ENCODE peak calls at places on chromosomes 11 and 22, in six cellular contexts. C, K, G, D, O and H are unnamed samples.

GRCh38 chr22:42621505-42622002 is 6.9 kb upstream of the POLDIP3 start:
- DNase-seq in D (no peak), C (peak), O (peak), G (peak), K (peak), H (peak)

GRCh38 chr22:43631846-43632245 is 180.3 kb downstream of the EFCAB6 start:
- DNase-seq in K (no peak), G (no peak), O (no peak), D (no peak), C (no peak), H (no peak)

GRCh38 chr22:50700387-50701075 is 27.9 kb downstream of the SHANK3 start:
- DNase-seq in K (no peak), G (no peak), D (no peak), O (peak), C (no peak), H (no peak)

GRCh38 chr11:73950869-73951710 is at the start of gene DNAJB13:
- DNase-seq in D (no peak), G (peak), K (peak), C (peak), O (no peak), H (no peak)

GRCh38 chr11:114050258-114050927 is 9.1 kb upstream of the ZBTB16 start:
- DNase-seq in K (no peak), D (no peak), C (no peak), O (no peak), G (no peak), H (no peak)

GRCh38 chr11:131065435-131066295 is 149.4 kb upstream of the SNX19 start:
- DNase-seq in C (no peak), D (no peak), G (no peak), O (no peak), K (no peak), H (no peak)

GRCh38 chr11:79167510-79168188 is 273.2 kb downstream of the TENM4 start:
- DNase-seq in O (no peak), D (no peak), K (no peak), C (no peak), G (no peak), H (no peak)

GRCh38 chr11:56848105-56848809 is 99.8 kb upstream of the OR9G4 start:
- DNase-seq in C (no peak), D (no peak), O (no peak), K (no peak), G (no peak), H (no peak)

GRCh38 chr11:60987577-60988277 is 16.2 kb downstream of the CD6 start:
- DNase-seq in O (peak), K (no peak), D (no peak), C (no peak), G (peak), H (no peak)

GRCh38 chr11:36577859-36578258 is 10.1 kb downstream of the RAG1 start:
- DNase-seq in C (peak), K (no peak), O (no peak), G (no peak), D (no peak), H (no peak)

GRCh38 chr11:72789493-72790131 is 4.2 kb downstream of the STARD10 start:
- DNase-seq in C (peak), K (peak), G (no peak), O (peak), D (no peak), H (no peak)

GRCh38 chr22:48100685-48101417 is 1338.4 kb downstream of the TBC1D22A start:
- DNase-seq in C (no peak), D (no peak), O (no peak), G (no peak), K (peak), H (no peak)

GRCh38 chr11:65833297-65834030 is at the start of gene SNX32:
- DNase-seq in G (peak), O (peak), D (peak), K (peak), C (peak), H (peak)

GRCh38 chr11:121453589-121454299 is 977 bp upstream of the SORL1-AS1 start:
- DNase-seq in C (no peak), K (no peak), G (no peak), O (no peak), D (no peak), H (no peak)

GRCh38 chr22:49777569-49778250 is 50.0 kb downstream of the BRD1 start:
- DNase-seq in C (no peak), O (peak), D (no peak), G (no peak), K (no peak), H (no peak)

GRCh38 chr22:30600925-30601324 is 6.0 kb upstream of the TCN2 start:
- DNase-seq in O (no peak), D (no peak), C (no peak), K (no peak), G (no peak), H (no peak)

GRCh38 chr11:64165482-64165841 is 451 bp downstream of the MACROD1 start:
- DNase-seq in O (no peak), G (no peak), D (no peak), C (no peak), K (no peak), H (no peak)

GRCh38 chr11:60985501-60985900 is 14.0 kb downstream of the CD6 start:
- DNase-seq in G (no peak), D (no peak), O (no peak), C (no peak), K (no peak), H (no peak)

GRCh38 chr11:45379162-45379863 is 93.2 kb upstream of the SYT13 start:
- DNase-seq in G (no peak), C (peak), K (no peak), D (no peak), O (no peak), H (no peak)

GRCh38 chr22:41094036-41094435 is 1.6 kb downstream of the EP300 start:
- DNase-seq in C (peak), O (no peak), K (no peak), D (no peak), G (peak), H (no peak)

GRCh38 chr11:128494418-128495332 is 92.7 kb downstream of the ETS1 start:
- DNase-seq in K (no peak), G (no peak), D (no peak), C (no peak), O (no peak), H (no peak)

GRCh38 chr22:32309585-32310251 is 47.9 kb upstream of the RFPL3 start:
- DNase-seq in D (no peak), G (no peak), C (peak), K (no peak), O (no peak), H (no peak)

GRCh38 chr11:2271327-2272240 is 1.2 kb upstream of the ASCL2 start:
- DNase-seq in D (no peak), K (peak), G (no peak), C (no peak), O (peak), H (peak)

GRCh38 chr11:16981651-16982194 is 32.5 kb downstream of the PLEKHA7 start:
- DNase-seq in K (peak), G (no peak), D (no peak), O (no peak), C (peak), H (no peak)

GRCh38 chr11:67504950-67505561 is at the start of gene PITPNM1:
- DNase-seq in C (peak), O (peak), G (peak), D (no peak), K (peak), H (peak)

GRCh38 chr11:65662247-65662801 is 392 bp downstream of the RELA start:
- DNase-seq in G (no peak), K (no peak), C (no peak), O (no peak), D (no peak), H (no peak)

GRCh38 chr11:116793476-116794096 is 1.9 kb upstream of the APOA5 start:
- DNase-seq in G (no peak), C (no peak), O (no peak), D (no peak), K (no peak), H (no peak)

GRCh38 chr11:65310215-65310614 is 4.5 kb upstream of the CDC42EP2 start:
- DNase-seq in C (no peak), D (no peak), O (peak), G (no peak), K (no peak), H (no peak)

GRCh38 chr11:90250970-90251369 is 28.1 kb upstream of the CHORDC1 start:
- DNase-seq in K (no peak), O (no peak), G (no peak), D (peak), C (no peak), H (no peak)

GRCh38 chr11:119782673-119783072 is 53.7 kb upstream of the NECTIN1 start:
- DNase-seq in C (peak), G (no peak), K (no peak), D (no peak), O (peak), H (no peak)

GRCh38 chr11:371716-372590 is 2.7 kb downstream of the B4GALNT4 start:
- DNase-seq in C (no peak), G (no peak), K (no peak), O (peak), D (no peak), H (no peak)

GRCh38 chr11:11789735-11790369 is 51.9 kb upstream of the USP47 start:
- DNase-seq in O (no peak), G (no peak), D (no peak), K (no peak), C (peak), H (no peak)

GRCh38 chr11:61826930-61827572 is 1.0 kb upstream of the FADS2 start:
- DNase-seq in G (no peak), C (no peak), D (no peak), K (no peak), O (no peak), H (no peak)

GRCh38 chr22:38737302-38738060 is 18.3 kb downstream of the SUN2 start:
- DNase-seq in G (no peak), C (no peak), O (peak), K (no peak), D (no peak), H (no peak)

GRCh38 chr22:33385611-33386010 is 327.4 kb upstream of the SYN3 start:
- DNase-seq in C (no peak), K (no peak), G (no peak), O (no peak), D (no peak), H (no peak)

GRCh38 chr11:107562647-107563208 is 2.8 kb downstream of the ALKBH8 start:
- DNase-seq in K (no peak), O (no peak), D (no peak), C (no peak), G (no peak), H (no peak)

GRCh38 chr11:36569095-36569494 is 1.3 kb downstream of the RAG1 start:
- DNase-seq in D (no peak), K (no peak), G (no peak), O (no peak), C (no peak), H (no peak)

GRCh38 chr11:106389096-106389495 is 311.6 kb downstream of the AASDHPPT start:
- DNase-seq in D (no peak), C (no peak), O (no peak), G (no peak), K (no peak), H (no peak)